ENCODE peak calls at places on chromosomes 11 and 22, in five cellular contexts. One of them, this sample, is unnamed.

GRCh38 chr11:64726211-64726641 is 3.2 kb upstream of the NRXN2 start:
- DNase-seq in suprapubic skin: peak; percentile 62
- DNase-seq in ovary: no peak
- DNase-seq in A549: no peak
- DNase-seq in sigmoid colon: peak; percentile 41
- DNase-seq in this sample: no peak

GRCh38 chr11:18012314-18012905 is 437 bp downstream of the SERGEF start:
- DNase-seq in A549: peak; percentile 18
- DNase-seq in sigmoid colon: peak; percentile 69
- DNase-seq in ovary: no peak
- DNase-seq in suprapubic skin: no peak
- DNase-seq in this sample: no peak

GRCh38 chr11:90229791-90230190 is 6.9 kb upstream of the CHORDC1 start:
- DNase-seq in sigmoid colon: no peak
- DNase-seq in suprapubic skin: no peak
- DNase-seq in ovary: no peak
- DNase-seq in A549: no peak
- DNase-seq in this sample: no peak

GRCh38 chr11:131579932-131580387 is 209.5 kb downstream of the NTM start:
- DNase-seq in A549: peak; percentile 4
- DNase-seq in suprapubic skin: no peak
- DNase-seq in ovary: no peak
- DNase-seq in sigmoid colon: no peak
- DNase-seq in this sample: no peak

GRCh38 chr11:78946945-78947914 is 372.6 kb upstream of the NARS2 start:
- DNase-seq in suprapubic skin: no peak
- DNase-seq in sigmoid colon: peak; percentile 76
- DNase-seq in A549: no peak
- DNase-seq in ovary: no peak
- DNase-seq in this sample: no peak

GRCh38 chr11:57321996-57322880 is 2.5 kb downstream of the TNKS1BP1 start:
- DNase-seq in sigmoid colon: peak; percentile 97
- DNase-seq in ovary: peak; percentile 90
- DNase-seq in A549: peak; percentile 99
- DNase-seq in suprapubic skin: peak; percentile 97
- DNase-seq in this sample: peak; percentile 98

GRCh38 chr11:105151936-105152554 is 12.5 kb upstream of the CARD18 start:
- DNase-seq in ovary: no peak
- DNase-seq in sigmoid colon: no peak
- DNase-seq in A549: no peak
- DNase-seq in suprapubic skin: no peak
- DNase-seq in this sample: no peak

GRCh38 chr11:62153087-62153395 is 29.2 kb downstream of the INCENP start:
- DNase-seq in sigmoid colon: no peak
- DNase-seq in suprapubic skin: no peak
- DNase-seq in A549: no peak
- DNase-seq in ovary: no peak
- DNase-seq in this sample: no peak

GRCh38 chr11:115324569-115325432 is 179.4 kb downstream of the CADM1 start:
- DNase-seq in ovary: no peak
- DNase-seq in sigmoid colon: no peak
- DNase-seq in suprapubic skin: no peak
- DNase-seq in A549: peak; percentile 33
- DNase-seq in this sample: no peak

GRCh38 chr22:49641770-49642313 is 185.8 kb downstream of the BRD1 start:
- DNase-seq in suprapubic skin: no peak
- DNase-seq in sigmoid colon: no peak
- DNase-seq in A549: no peak
- DNase-seq in ovary: no peak
- DNase-seq in this sample: no peak

GRCh38 chr11:134624166-134624920 is 212.3 kb upstream of the B3GAT1 start:
- DNase-seq in A549: no peak
- DNase-seq in sigmoid colon: no peak
- DNase-seq in suprapubic skin: no peak
- DNase-seq in ovary: no peak
- DNase-seq in this sample: no peak

GRCh38 chr11:83545494-83545893 is 259.3 kb upstream of the CCDC90B start:
- DNase-seq in ovary: no peak
- DNase-seq in A549: no peak
- DNase-seq in sigmoid colon: no peak
- DNase-seq in suprapubic skin: no peak
- DNase-seq in this sample: no peak

GRCh38 chr11:121895919-121896318 is 220.1 kb downstream of the BLID start:
- DNase-seq in suprapubic skin: no peak
- DNase-seq in ovary: no peak
- DNase-seq in sigmoid colon: no peak
- DNase-seq in A549: no peak
- DNase-seq in this sample: no peak

GRCh38 chr11:33574366-33574765 is 126.3 kb downstream of the C11orf91 start:
- DNase-seq in ovary: no peak
- DNase-seq in suprapubic skin: no peak
- DNase-seq in sigmoid colon: no peak
- DNase-seq in A549: no peak
- DNase-seq in this sample: no peak

GRCh38 chr11:15836801-15837200 is 519.5 kb downstream of the SOX6 start:
- DNase-seq in suprapubic skin: no peak
- DNase-seq in A549: no peak
- DNase-seq in sigmoid colon: no peak
- DNase-seq in ovary: no peak
- DNase-seq in this sample: no peak

GRCh38 chr22:33274214-33274828 is 216.1 kb upstream of the SYN3 start:
- DNase-seq in ovary: no peak
- DNase-seq in A549: no peak
- DNase-seq in suprapubic skin: no peak
- DNase-seq in sigmoid colon: no peak
- DNase-seq in this sample: no peak

GRCh38 chr11:57728829-57729228 is 12.5 kb upstream of the SELENOH start:
- DNase-seq in ovary: no peak
- DNase-seq in sigmoid colon: no peak
- DNase-seq in A549: no peak
- DNase-seq in suprapubic skin: no peak
- DNase-seq in this sample: no peak

GRCh38 chr11:34999453-34999852 is 83.0 kb downstream of the PDHX start:
- DNase-seq in A549: no peak
- DNase-seq in sigmoid colon: no peak
- DNase-seq in ovary: no peak
- DNase-seq in suprapubic skin: no peak
- DNase-seq in this sample: no peak

GRCh38 chr22:41994506-41994905 is 4.1 kb upstream of the WBP2NL start:
- DNase-seq in ovary: no peak
- DNase-seq in A549: no peak
- DNase-seq in suprapubic skin: peak; percentile 45
- DNase-seq in sigmoid colon: no peak
- DNase-seq in this sample: no peak

GRCh38 chr11:1777737-1778136 is 14.0 kb upstream of the CTSD start:
- DNase-seq in ovary: no peak
- DNase-seq in A549: no peak
- DNase-seq in suprapubic skin: no peak
- DNase-seq in sigmoid colon: no peak
- DNase-seq in this sample: no peak

GRCh38 chr11:129800655-129801054 is 15.0 kb upstream of the TMEM45B start:
- DNase-seq in sigmoid colon: no peak
- DNase-seq in suprapubic skin: no peak
- DNase-seq in A549: no peak
- DNase-seq in ovary: no peak
- DNase-seq in this sample: no peak

GRCh38 chr11:123371506-123372297 is 58.4 kb upstream of the GRAMD1B start:
- DNase-seq in A549: no peak
- DNase-seq in ovary: no peak
- DNase-seq in sigmoid colon: no peak
- DNase-seq in suprapubic skin: no peak
- DNase-seq in this sample: no peak

GRCh38 chr11:72598901-72599300 is 75.3 kb downstream of the PDE2A start:
- DNase-seq in suprapubic skin: no peak
- DNase-seq in A549: peak; percentile 59
- DNase-seq in ovary: peak; percentile 36
- DNase-seq in sigmoid colon: peak; percentile 81
- DNase-seq in this sample: no peak

GRCh38 chr22:25900880-25901279 is 158.9 kb downstream of the MYO18B start:
- DNase-seq in suprapubic skin: no peak
- DNase-seq in ovary: no peak
- DNase-seq in A549: no peak
- DNase-seq in sigmoid colon: no peak
- DNase-seq in this sample: no peak

GRCh38 chr11:46273511-46274205 is 3.8 kb upstream of the CREB3L1 start:
- DNase-seq in A549: no peak
- DNase-seq in sigmoid colon: no peak
- DNase-seq in ovary: no peak
- DNase-seq in suprapubic skin: no peak
- DNase-seq in this sample: no peak

GRCh38 chr11:134676516-134677287 is 264.7 kb upstream of the B3GAT1 start:
- DNase-seq in suprapubic skin: peak; percentile 66
- DNase-seq in A549: no peak
- DNase-seq in sigmoid colon: peak; percentile 42
- DNase-seq in ovary: no peak
- DNase-seq in this sample: peak; percentile 86

GRCh38 chr11:10931761-10932700 is 74.2 kb upstream of the ZBED5 start:
- DNase-seq in suprapubic skin: no peak
- DNase-seq in A549: no peak
- DNase-seq in sigmoid colon: no peak
- DNase-seq in ovary: peak; percentile 72
- DNase-seq in this sample: peak; percentile 8

GRCh38 chr22:48135641-48136040 is 1373.2 kb downstream of the TBC1D22A start:
- DNase-seq in A549: no peak
- DNase-seq in sigmoid colon: no peak
- DNase-seq in suprapubic skin: no peak
- DNase-seq in ovary: no peak
- DNase-seq in this sample: peak; percentile 31

GRCh38 chr22:49294656-49295464 is 532.8 kb downstream of the BRD1 start:
- DNase-seq in sigmoid colon: no peak
- DNase-seq in ovary: no peak
- DNase-seq in suprapubic skin: no peak
- DNase-seq in A549: no peak
- DNase-seq in this sample: no peak

GRCh38 chr11:77090373-77091111 is 12.1 kb upstream of the OMP start:
- DNase-seq in A549: no peak
- DNase-seq in sigmoid colon: peak; percentile 63
- DNase-seq in suprapubic skin: no peak
- DNase-seq in ovary: no peak
- DNase-seq in this sample: no peak

GRCh38 chr11:82869657-82870056 is 30.6 kb downstream of the PRCP start:
- DNase-seq in ovary: no peak
- DNase-seq in A549: no peak
- DNase-seq in suprapubic skin: no peak
- DNase-seq in sigmoid colon: no peak
- DNase-seq in this sample: no peak

GRCh38 chr11:1742371-1742770 is 8.0 kb downstream of the IFITM10 start:
- DNase-seq in sigmoid colon: no peak
- DNase-seq in suprapubic skin: peak; percentile 18
- DNase-seq in A549: no peak
- DNase-seq in ovary: no peak
- DNase-seq in this sample: no peak

DNA sequence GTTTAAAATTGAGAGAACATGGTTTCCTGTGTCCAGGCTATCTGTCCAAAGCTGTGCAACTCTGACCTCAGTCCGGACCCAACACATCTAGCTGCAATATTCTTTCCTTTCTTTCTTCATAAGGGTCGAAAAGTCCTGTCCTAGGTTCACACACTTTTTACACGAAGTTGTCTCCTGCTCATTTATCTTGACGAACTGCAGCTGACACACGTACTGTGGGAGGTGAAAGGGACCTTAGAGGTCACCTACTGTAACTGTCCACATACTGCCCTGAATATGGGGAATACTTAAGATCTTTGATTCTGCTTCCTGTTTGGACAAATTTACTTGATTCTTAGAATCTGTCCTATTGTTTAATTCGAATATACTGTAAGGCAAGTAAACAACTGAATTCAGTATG is 105.9 kb downstream of the CCDC83 start:
- DNase-seq in ovary: no peak
- DNase-seq in sigmoid colon: no peak
- DNase-seq in suprapubic skin: no peak
- DNase-seq in A549: no peak
- DNase-seq in this sample: no peak
- TF ChIP-seq EP300 in ovary: no peak
- TF ChIP-seq EP300 in sigmoid colon: no peak
- TF ChIP-seq EP300 in suprapubic skin: no peak
- TF ChIP-seq EP300 in A549: no peak
- TF ChIP-seq EP300 in this sample: no peak

GRCh38 chr22:35330258-35330861 is 30.7 kb downstream of the TOM1 start:
- DNase-seq in suprapubic skin: peak; percentile 94
- DNase-seq in sigmoid colon: peak; percentile 98
- DNase-seq in A549: no peak
- DNase-seq in ovary: peak; percentile 79
- DNase-seq in this sample: peak; percentile 95
- TF ChIP-seq EP300 in suprapubic skin: no peak
- TF ChIP-seq EP300 in sigmoid colon: peak; percentile 89
- TF ChIP-seq EP300 in A549: no peak
- TF ChIP-seq EP300 in ovary: no peak
- TF ChIP-seq EP300 in this sample: no peak

DNA sequence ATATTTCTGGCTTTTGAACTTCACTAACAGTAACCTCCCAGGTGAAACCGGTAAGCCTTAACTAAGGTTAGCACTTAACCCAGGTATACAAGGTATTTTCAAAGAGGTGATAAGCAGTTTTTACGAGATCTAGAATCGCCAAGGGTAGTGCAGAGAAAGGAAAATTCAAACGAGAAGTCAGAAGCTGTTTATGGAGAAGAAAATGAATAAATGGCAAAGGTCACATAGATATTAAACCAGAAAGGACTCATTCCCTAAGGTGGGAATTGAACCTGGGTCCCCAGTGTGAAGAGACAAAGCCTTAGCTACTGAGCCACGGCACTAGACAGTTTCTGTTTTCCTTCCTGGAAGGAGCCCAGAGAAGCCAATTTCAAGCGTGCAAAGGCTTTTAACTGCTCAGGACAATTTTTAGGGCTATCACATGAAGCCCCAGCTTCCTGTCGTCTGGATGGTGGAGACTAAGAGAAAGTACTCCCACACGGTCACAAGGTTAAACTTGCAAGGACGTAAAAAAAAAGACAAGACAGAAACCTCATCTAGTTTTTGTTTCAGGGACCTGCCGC is 5.7 kb upstream of the C1QTNF6 start:
- DNase-seq in suprapubic skin: no peak
- DNase-seq in sigmoid colon: peak; percentile 52
- DNase-seq in A549: no peak
- DNase-seq in ovary: peak; percentile 19
- DNase-seq in this sample: no peak
- TF ChIP-seq EP300 in suprapubic skin: no peak
- TF ChIP-seq EP300 in sigmoid colon: no peak
- TF ChIP-seq EP300 in A549: no peak
- TF ChIP-seq EP300 in ovary: no peak
- TF ChIP-seq EP300 in this sample: no peak

DNA sequence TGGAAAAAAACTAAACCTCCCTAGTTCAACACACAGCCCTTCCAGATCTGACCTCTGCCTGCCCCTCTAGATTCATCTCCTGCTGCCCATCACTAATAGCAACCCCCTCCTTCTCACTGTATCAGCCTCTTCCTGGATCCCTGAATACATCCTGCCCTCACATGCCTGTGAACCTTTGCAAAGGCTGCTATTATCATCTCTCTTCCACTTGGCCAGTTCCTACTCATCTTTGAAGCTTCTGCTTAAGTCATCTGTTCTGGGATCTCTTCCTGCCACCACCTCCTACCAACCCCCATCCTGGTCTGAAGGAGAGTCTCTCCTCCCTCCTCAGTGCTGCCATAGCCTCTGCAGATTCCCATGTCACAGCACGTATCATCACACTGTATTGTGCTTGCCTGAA is 38.0 kb upstream of the AMOTL1 start:
- DNase-seq in A549: no peak
- DNase-seq in suprapubic skin: no peak
- DNase-seq in ovary: no peak
- DNase-seq in sigmoid colon: no peak
- DNase-seq in this sample: peak; percentile 55
- TF ChIP-seq EP300 in A549: no peak
- TF ChIP-seq EP300 in suprapubic skin: no peak
- TF ChIP-seq EP300 in ovary: no peak
- TF ChIP-seq EP300 in sigmoid colon: no peak
- TF ChIP-seq EP300 in this sample: no peak

GRCh38 chr11:118415739-118416068 is 14.3 kb downstream of the ATP5MG start:
- DNase-seq in suprapubic skin: no peak
- DNase-seq in sigmoid colon: peak; percentile 89
- DNase-seq in ovary: no peak
- DNase-seq in A549: peak; percentile 36
- DNase-seq in this sample: no peak
- TF ChIP-seq EP300 in suprapubic skin: no peak
- TF ChIP-seq EP300 in sigmoid colon: no peak
- TF ChIP-seq EP300 in ovary: no peak
- TF ChIP-seq EP300 in A549: no peak
- TF ChIP-seq EP300 in this sample: no peak